ENCODE peak calls at places on chromosomes 3 and 15, in nine cellular contexts. E, S, M, O, J, V, Y, I and K are unnamed samples.
A peak's percentile ranks its signal among the peaks of the same experiment; 100 is the strongest.

GRCh38 chr3:177379045-177379444 is 181.8 kb upstream of the TBL1XR1 start:
- DNase-seq in E (no peak), S (no peak), M (no peak), O (no peak), J (no peak), V (no peak), Y (no peak), I (peak; percentile 56), K (no peak)

GRCh38 chr15:31065824-31066223 is 35.7 kb downstream of the TRPM1 start:
- DNase-seq in E (no peak), S (no peak), M (no peak), O (no peak), J (no peak), V (no peak), Y (no peak), I (no peak), K (no peak)

GRCh38 chr3:58266577-58266976 is 29.0 kb downstream of the ABHD6 start:
- DNase-seq in E (no peak), S (no peak), M (no peak), O (no peak), J (no peak), V (no peak), Y (peak; percentile 46), I (no peak), K (no peak)

GRCh38 chr15:52196891-52197290 is 5.7 kb upstream of the GNB5 start:
- DNase-seq in E (no peak), S (no peak), M (no peak), O (no peak), J (no peak), V (no peak), Y (no peak), I (no peak), K (no peak)

GRCh38 chr3:7193271-7193670 is 332.4 kb downstream of the GRM7 start:
- DNase-seq in E (no peak), S (no peak), M (no peak), O (no peak), J (no peak), V (no peak), Y (no peak), I (no peak), K (no peak)

GRCh38 chr15:74664028-74664616 is 31.7 kb downstream of the EDC3 start:
- DNase-seq in E (no peak), S (no peak), M (no peak), O (no peak), J (no peak), V (no peak), Y (peak; percentile 68), I (no peak), K (no peak)

GRCh38 chr3:102156426-102156825 is 278.4 kb upstream of the ZPLD1 start:
- DNase-seq in E (no peak), S (no peak), M (no peak), O (no peak), J (no peak), V (peak; percentile 87), Y (peak; percentile 84), I (no peak), K (peak; percentile 81)

GRCh38 chr15:63708141-63708772 is 111.1 kb downstream of the FBXL22 start:
- DNase-seq in E (no peak), S (no peak), M (no peak), O (no peak), J (no peak), V (no peak), Y (no peak), I (no peak), K (no peak)

GRCh38 chr3:126343675-126344074 is 13.5 kb downstream of the KLF15 start:
- DNase-seq in E (no peak), S (no peak), M (no peak), O (no peak), J (no peak), V (no peak), Y (no peak), I (no peak), K (no peak)